ENCODE peak calls at places on chromosomes 2 and 18, in ten cellular contexts. X is effector memory CD8-positive, alpha-beta T cell; S is ureter; O is WTC11; M is naive thymus-derived CD4-positive, alpha-beta T cell; W is activated effector memory CD4-positive, alpha-beta T cell treated with Interleukin-2 at 50 U/mL for 16 hours; L is EL; Y is GM04504; B is T follicular helper cell; N is upper lobe of left lung. Z is an unnamed sample.

GRCh38 chr2:96116424-96116878 is at the start of gene ADRA2B:
- DNase-seq in X (peak), S (peak), O (peak), M (peak), W (peak), L (peak), Y (no peak), B (peak), N (peak), Z (no peak)

GRCh38 chr18:31549416-31549815 is 42.3 kb upstream of the TTR start:
- DNase-seq in X (no peak), S (no peak), O (no peak), M (no peak), W (no peak), L (no peak), Y (no peak), B (no peak), N (no peak), Z (no peak)

GRCh38 chr2:120552800-120553471 is 182.7 kb upstream of the GLI2 start:
- DNase-seq in X (no peak), S (peak), O (peak), M (peak), W (no peak), L (peak), Y (peak), B (no peak), N (peak), Z (peak)

GRCh38 chr2:159518321-159519005 is 97.9 kb downstream of the BAZ2B start:
- DNase-seq in X (no peak), S (no peak), O (no peak), M (no peak), W (no peak), L (no peak), Y (no peak), B (no peak), N (no peak), Z (no peak)

GRCh38 chr18:2821695-2822094 is 25.1 kb upstream of the EMILIN2 start:
- DNase-seq in X (no peak), S (no peak), O (no peak), M (no peak), W (no peak), L (no peak), Y (no peak), B (no peak), N (no peak), Z (no peak)

GRCh38 chr2:36569267-36569860 is 28.6 kb downstream of the FEZ2 start:
- DNase-seq in X (no peak), S (no peak), O (no peak), M (no peak), W (no peak), L (no peak), Y (no peak), B (no peak), N (no peak), Z (no peak)

GRCh38 chr2:241701155-241701404 is 759 bp upstream of the ING5 start:
- DNase-seq in X (no peak), S (no peak), O (no peak), M (no peak), W (no peak), L (no peak), Y (peak), B (no peak), N (no peak), Z (no peak)

GRCh38 chr2:137969418-137969765 is 5.1 kb downstream of the HNMT start:
- DNase-seq in X (no peak), S (no peak), O (no peak), M (no peak), W (no peak), L (peak), Y (peak), B (no peak), N (peak), Z (peak)

GRCh38 chr2:238289574-238289973 is 1.2 kb upstream of the PER2 start:
- DNase-seq in X (peak), S (no peak), O (peak), M (no peak), W (no peak), L (no peak), Y (no peak), B (no peak), N (no peak), Z (no peak)

Z was measured in hepatic stellate cell.